ENCODE peak calls at places on chromosome 7, in nine cellular contexts. I is stimulated activated memory B cell treated with anti-CD40 and anti-IgM and Interleukin-4, amounts not matched to agents 10 μg/mL and 1 μg/mL and 100 μg/mL, for 72 hours; T is effector memory CD8-positive, alpha-beta T cell; B is stimulated activated effector memory CD8-positive, alpha-beta T cell treated with anti-CD3 and anti-CD28 coated beads, Interleukin-12 subunit alpha, Interleukin-12 subunit beta, amount 100 ng/mL, for 72 hours; K is HCT116; N is sciatic nerve; P is right lobe of liver; W is GM12878; O is left lung. Z is an unnamed sample.

GRCh38 chr7:137718360-137718759 is 128.4 kb downstream of the DGKI start:
- ATAC-seq in O (no peak), W (peak; percentile 41), N (no peak), P (no peak), B (no peak), I (no peak), T (no peak), K (no peak), Z (no peak)

GRCh38 chr7:15457959-15458955 is 103.6 kb downstream of the AGMO start:
- ATAC-seq in W (no peak), I (no peak), B (no peak), T (no peak), P (no peak), N (peak; percentile 74), O (no peak), K (no peak), Z (no peak)

GRCh38 chr7:149598721-149599308 is 101.2 kb upstream of the ZNF746 start:
- ATAC-seq in K (peak; percentile 87), O (peak; percentile 87), W (peak; percentile 62), T (no peak), I (no peak), P (peak; percentile 44), N (no peak), B (no peak), Z (no peak)

GRCh38 chr7:23235688-23236280 is 10.8 kb upstream of the GPNMB start:
- ATAC-seq in K (peak; percentile 72), B (no peak), W (no peak), I (no peak), N (peak; percentile 92), O (no peak), T (no peak), P (peak; percentile 98), Z (peak; percentile 75)

GRCh38 chr7:69608049-69608448 is 9.8 kb downstream of the AUTS2 start:
- ATAC-seq in P (no peak), N (no peak), W (no peak), O (no peak), I (no peak), T (no peak), K (no peak), B (no peak), Z (no peak)

GRCh38 chr7:115135769-115136410 is 214.0 kb downstream of the MDFIC start:
- ATAC-seq in O (peak; percentile 86), K (no peak), T (peak; percentile 97), I (no peak), N (peak; percentile 73), P (peak; percentile 27), B (peak; percentile 55), W (peak; percentile 48), Z (no peak)

GRCh38 chr7:55107946-55108345 is 89.1 kb downstream of the EGFR start:
- ATAC-seq in B (no peak), I (no peak), T (no peak), W (no peak), O (no peak), K (no peak), N (no peak), P (peak; percentile 51), Z (no peak)

GRCh38 chr7:157703131-157703530 is 366.3 kb downstream of the DNAJB6 start:
- ATAC-seq in O (no peak), N (no peak), T (no peak), K (no peak), P (no peak), I (no peak), W (no peak), B (no peak), Z (no peak)

GRCh38 chr7:90661290-90662151 is 65.4 kb downstream of the CDK14 start:
- ATAC-seq in W (peak; percentile 50), K (no peak), I (no peak), T (no peak), B (no peak), O (peak; percentile 10), N (peak; percentile 56), P (no peak), Z (no peak)

GRCh38 chr7:157195868-157196267 is 57.1 kb downstream of the UBE3C start:
- ATAC-seq in W (no peak), B (no peak), N (no peak), K (no peak), O (no peak), P (no peak), T (no peak), I (no peak), Z (no peak)

GRCh38 chr7:114008696-114009095 is 89.9 kb upstream of the PPP1R3A start:
- ATAC-seq in T (no peak), B (no peak), W (no peak), P (no peak), K (no peak), O (no peak), N (no peak), I (peak; percentile 24), Z (no peak)

GRCh38 chr7:64947252-64948000 is 43.4 kb downstream of the ZNF117 start:
- ATAC-seq in P (peak; percentile 47), I (no peak), T (no peak), W (no peak), B (peak; percentile 34), K (no peak), N (peak; percentile 46), O (peak; percentile 63), Z (peak; percentile 19)

GRCh38 chr7:135758531-135758932 is 9.9 kb upstream of the FAM180A start:
- ATAC-seq in I (no peak), B (no peak), O (peak; percentile 83), N (peak; percentile 85), W (no peak), T (no peak), P (peak; percentile 26), K (no peak), Z (peak; percentile 60)

GRCh38 chr7:11212080-11212711 is 238.5 kb downstream of the PHF14 start:
- ATAC-seq in O (peak; percentile 87), I (peak; percentile 44), W (peak; percentile 92), N (peak; percentile 88), K (peak; percentile 93), T (peak; percentile 49), P (peak; percentile 92), B (peak; percentile 69), Z (peak; percentile 57)

GRCh38 chr7:125253454-125254182 is 324.0 kb upstream of the POT1 start:
- ATAC-seq in O (peak; percentile 90), T (no peak), P (no peak), N (no peak), K (no peak), B (no peak), I (no peak), W (peak; percentile 76), Z (no peak)

GRCh38 chr7:3106353-3106752 is 62.7 kb upstream of the CARD11 start:
- ATAC-seq in N (no peak), I (peak; percentile 76), W (peak; percentile 72), P (no peak), K (no peak), O (no peak), T (peak; percentile 61), B (peak; percentile 97), Z (no peak)

GRCh38 chr7:138129551-138130165 is 53.4 kb downstream of the AKR1D1 start:
- ATAC-seq in I (no peak), T (no peak), O (no peak), W (no peak), N (no peak), P (no peak), K (no peak), B (no peak), Z (no peak)

GRCh38 chr7:158431941-158432347 is 155.7 kb downstream of the PTPRN2 start:
- ATAC-seq in B (no peak), T (no peak), I (peak; percentile 54), K (peak; percentile 93), P (no peak), N (peak; percentile 89), O (peak; percentile 88), W (peak; percentile 38), Z (peak; percentile 95)

GRCh38 chr7:100825215-100825671 is 2.1 kb downstream of the EPHB4 start:
- ATAC-seq in B (no peak), I (no peak), T (no peak), W (no peak), K (no peak), N (peak; percentile 41), P (peak; percentile 18), O (peak; percentile 5), Z (no peak)

Z was measured in gastroesophageal sphincter.